ENCODE peak calls at places on chromosomes 3 and 15, in six cellular contexts. F is activated T-helper 1 cell treated with Interleukin-2 at 50 U/mL for 16 hours, A is OCI-M1, T is cardiac fibroblast, N is NCI-H1092 treated with DMSO at 0.1 percent for 48 hours, M is neural crest cell. Y is an unnamed sample.

GRCh38 chr3:182182531-182182968 is 470.8 kb downstream of the SOX2 start:
- DNase-seq in F (no peak), A (no peak), T (no peak), N (peak), M (no peak), Y (no peak)

GRCh38 chr3:4982773-4983738 is 3.8 kb downstream of the BHLHE40 start:
- DNase-seq in F (no peak), A (no peak), T (peak), N (no peak), M (no peak), Y (no peak)

GRCh38 chr3:45666729-45667440 is 22.3 kb upstream of the SACM1L start:
- DNase-seq in F (no peak), A (no peak), T (peak), N (no peak), M (no peak), Y (no peak)

GRCh38 chr15:64747578-64747977 is 27.8 kb downstream of the RBPMS2 start:
- DNase-seq in F (no peak), A (no peak), T (no peak), N (no peak), M (no peak), Y (no peak)

GRCh38 chr15:52105856-52106255 is 6.7 kb downstream of the BCL2L10 start:
- DNase-seq in F (no peak), A (no peak), T (no peak), N (no peak), M (no peak), Y (no peak)

GRCh38 chr15:42035362-42035761 is 14.5 kb upstream of the PLA2G4E start:
- DNase-seq in F (no peak), A (no peak), T (peak), N (no peak), M (no peak), Y (no peak)

GRCh38 chr3:65545429-65545828 is 493.3 kb downstream of the MAGI1 start:
- DNase-seq in F (no peak), A (peak), T (peak), N (no peak), M (no peak), Y (no peak)

GRCh38 chr3:62539762-62540161 is 166.4 kb upstream of the FEZF2 start:
- DNase-seq in F (no peak), A (no peak), T (no peak), N (no peak), M (no peak), Y (no peak)

GRCh38 chr3:14462738-14463137 is 60.3 kb downstream of the SLC6A6 start:
- DNase-seq in F (no peak), A (no peak), T (no peak), N (no peak), M (no peak), Y (no peak)

GRCh38 chr15:71448688-71449114 is 333.4 kb downstream of the THSD4 start:
- DNase-seq in F (no peak), A (peak), T (peak), N (peak), M (peak), Y (no peak)

GRCh38 chr15:71314956-71315537 is 199.8 kb downstream of the THSD4 start:
- DNase-seq in F (no peak), A (no peak), T (no peak), N (no peak), M (no peak), Y (no peak)

GRCh38 chr3:43613980-43614379 is 7.8 kb downstream of the ANO10 start:
- DNase-seq in F (no peak), A (no peak), T (no peak), N (no peak), M (no peak), Y (no peak)

GRCh38 chr3:128367221-128367620 is 99.5 kb downstream of the DNAJB8 start:
- DNase-seq in F (no peak), A (no peak), T (no peak), N (no peak), M (no peak), Y (no peak)

GRCh38 chr3:39668420-39668819 is 141.0 kb upstream of the MYRIP start:
- DNase-seq in F (no peak), A (peak), T (peak), N (peak), M (peak), Y (no peak)

GRCh38 chr15:99857836-99858235 is 124.6 kb upstream of the LYSMD4 start:
- DNase-seq in F (no peak), A (no peak), T (no peak), N (peak), M (no peak), Y (no peak)

GRCh38 chr3:52522651-52523251 is 10.9 kb downstream of the NT5DC2 start:
- DNase-seq in F (no peak), A (no peak), T (no peak), N (no peak), M (no peak), Y (no peak)

GRCh38 chr15:100426893-100427292 is 85.1 kb upstream of the ADAMTS17 start:
- DNase-seq in F (no peak), A (no peak), T (no peak), N (no peak), M (no peak), Y (no peak)

GRCh38 chr3:118628704-118629341 is 405.8 kb downstream of the IGSF11 start:
- DNase-seq in F (no peak), A (peak), T (peak), N (peak), M (peak), Y (no peak)

GRCh38 chr15:77810180-77810579 is 177.5 kb upstream of the LINGO1 start:
- DNase-seq in F (no peak), A (no peak), T (peak), N (no peak), M (no peak), Y (no peak)

GRCh38 chr3:53346922-53347260 is 452 bp downstream of the DCP1A start:
- DNase-seq in F (no peak), A (peak), T (no peak), N (no peak), M (no peak), Y (no peak)

GRCh38 chr15:36469567-36469966 is 109.9 kb upstream of the CDIN1 start:
- DNase-seq in F (no peak), A (no peak), T (peak), N (no peak), M (no peak), Y (no peak)

GRCh38 chr3:51966941-51967383 is 292 bp downstream of the PCBP4 start:
- DNase-seq in F (no peak), A (no peak), T (no peak), N (no peak), M (no peak), Y (no peak)

GRCh38 chr15:71680079-71680461 is 130.3 kb upstream of the NR2E3 start:
- DNase-seq in F (no peak), A (no peak), T (no peak), N (no peak), M (no peak), Y (no peak)

GRCh38 chr3:56998081-56998529 is 62.4 kb upstream of the SPATA12 start:
- DNase-seq in F (no peak), A (no peak), T (no peak), N (peak), M (no peak), Y (no peak)

GRCh38 chr3:30188713-30189112 is 417.7 kb upstream of the TGFBR2 start:
- DNase-seq in F (no peak), A (no peak), T (peak), N (peak), M (no peak), Y (no peak)

GRCh38 chr15:95162967-95163531 is 931.7 kb downstream of the MCTP2 start:
- DNase-seq in F (no peak), A (no peak), T (peak), N (no peak), M (no peak), Y (no peak)

GRCh38 chr3:10747341-10747740 is 68.7 kb upstream of the SLC6A11 start:
- DNase-seq in F (no peak), A (no peak), T (no peak), N (no peak), M (no peak), Y (no peak)

GRCh38 chr3:139472380-139473010 is 3.8 kb downstream of the RBP2 start:
- DNase-seq in F (no peak), A (no peak), T (no peak), N (no peak), M (no peak), Y (no peak)

GRCh38 chr3:13709706-13710105 is 160.8 kb downstream of the FBLN2 start:
- DNase-seq in F (no peak), A (no peak), T (no peak), N (no peak), M (no peak), Y (no peak)

GRCh38 chr15:85475317-85475701 is 94.9 kb downstream of the AKAP13 start:
- DNase-seq in F (no peak), A (peak), T (no peak), N (no peak), M (no peak), Y (no peak)

GRCh38 chr3:43995078-43995928 is 246.4 kb upstream of the TOPAZ1 start:
- DNase-seq in F (no peak), A (no peak), T (peak), N (peak), M (no peak), Y (no peak)

GRCh38 chr15:36332301-36332700 is 247.1 kb upstream of the CDIN1 start:
- DNase-seq in F (no peak), A (peak), T (peak), N (no peak), M (no peak), Y (no peak)

GRCh38 chr15:39720721-39721611 is 61.7 kb downstream of the FSIP1 start:
- DNase-seq in F (no peak), A (peak), T (peak), N (no peak), M (no peak), Y (no peak)

GRCh38 chr3:149258298-149258697 is 36.7 kb upstream of the CP start:
- DNase-seq in F (no peak), A (peak), T (no peak), N (no peak), M (no peak), Y (no peak)

GRCh38 chr15:87604857-87605446 is 651.6 kb downstream of the NTRK3 start:
- DNase-seq in F (no peak), A (peak), T (peak), N (no peak), M (peak), Y (no peak)

GRCh38 chr3:78143000-78143399 is 1103.1 kb downstream of the ROBO2 start:
- DNase-seq in F (no peak), A (no peak), T (no peak), N (no peak), M (no peak), Y (no peak)

GRCh38 chr3:23114479-23114878 is 88.6 kb upstream of the UBE2E2 start:
- DNase-seq in F (no peak), A (peak), T (no peak), N (no peak), M (no peak), Y (no peak)

GRCh38 chr3:45640091-45640507 is 45.5 kb downstream of the LIMD1 start:
- DNase-seq in F (no peak), A (peak), T (no peak), N (no peak), M (no peak), Y (no peak)

GRCh38 chr3:156334841-156335545 is 214.6 kb downstream of the KCNAB1 start:
- DNase-seq in F (no peak), A (no peak), T (no peak), N (no peak), M (no peak), Y (no peak)

Y was measured in CD4-positive, alpha-beta T cell.